ENCODE peak calls at places on chromosome 10, in ten cellular contexts. P is activated naive CD4-positive, alpha-beta T cell; L is HAP-1; Q is HS-27A; N is mucosa of descending colon; X is AG08396; F is heart right ventricle; D is mesendoderm; A is frontal cortex; S is uterus. J is an unnamed sample.

GRCh38 chr10:30188567-30189253 is 129.3 kb upstream of the JCAD start:
- DNase-seq in P (no peak), L (no peak), Q (no peak), N (no peak), X (no peak), F (peak; percentile 21), D (no peak), A (no peak), S (no peak), J (no peak)

GRCh38 chr10:112835933-112836564 is 114.0 kb upstream of the TCF7L2 start:
- DNase-seq in P (no peak), L (no peak), Q (no peak), N (peak; percentile 35), X (peak; percentile 30), F (peak; percentile 33), D (no peak), A (no peak), S (no peak), J (no peak)

GRCh38 chr10:131002031-131002861 is 309.3 kb downstream of the TCERG1L start:
- DNase-seq in P (no peak), L (no peak), Q (no peak), N (no peak), X (no peak), F (no peak), D (no peak), A (no peak), S (no peak), J (no peak)

GRCh38 chr10:133474833-133475734 is 21.3 kb downstream of the SCART1 start:
- DNase-seq in P (no peak), L (no peak), Q (no peak), N (peak; percentile 10), X (no peak), F (no peak), D (no peak), A (no peak), S (no peak), J (no peak)

GRCh38 chr10:111107023-111107422 is 30.2 kb downstream of the ADRA2A start:
- DNase-seq in P (no peak), L (no peak), Q (no peak), N (no peak), X (no peak), F (no peak), D (peak; percentile 45), A (no peak), S (no peak), J (no peak)

GRCh38 chr10:103757531-103758293 is 97.7 kb downstream of the SH3PXD2A start:
- DNase-seq in P (no peak), L (no peak), Q (no peak), N (peak; percentile 45), X (peak; percentile 40), F (peak; percentile 67), D (peak; percentile 79), A (no peak), S (no peak), J (peak; percentile 6)

GRCh38 chr10:88379575-88379974 is 203.5 kb downstream of the RNLS start:
- DNase-seq in P (no peak), L (no peak), Q (no peak), N (peak; percentile 70), X (peak; percentile 16), F (no peak), D (no peak), A (no peak), S (peak; percentile 22), J (no peak)

GRCh38 chr10:80132299-80133139 is at the start of gene PLAC9:
- DNase-seq in P (no peak), L (peak; percentile 19), Q (no peak), N (no peak), X (peak; percentile 73), F (peak; percentile 62), D (peak; percentile 54), A (no peak), S (no peak), J (no peak)

GRCh38 chr10:78196964-78197363 is 163.3 kb downstream of the RPS24 start:
- DNase-seq in P (no peak), L (no peak), Q (no peak), N (no peak), X (peak; percentile 83), F (no peak), D (no peak), A (no peak), S (no peak), J (no peak)

GRCh38 chr10:78806805-78807221 is 262.0 kb upstream of the ZMIZ1 start:
- DNase-seq in P (no peak), L (no peak), Q (no peak), N (no peak), X (no peak), F (no peak), D (peak; percentile 55), A (no peak), S (no peak), J (no peak)

GRCh38 chr10:64528294-64529002 is 1007.2 kb downstream of the REEP3 start:
- DNase-seq in P (no peak), L (no peak), Q (no peak), N (no peak), X (no peak), F (no peak), D (no peak), A (no peak), S (no peak), J (no peak)

GRCh38 chr10:4824791-4825310 is 1.2 kb upstream of the AKR1E2 start:
- DNase-seq in P (no peak), L (no peak), Q (no peak), N (no peak), X (no peak), F (no peak), D (no peak), A (no peak), S (no peak), J (no peak)

GRCh38 chr10:30358206-30358605 is 9.1 kb upstream of the MTPAP start:
- DNase-seq in P (no peak), L (no peak), Q (no peak), N (no peak), X (no peak), F (no peak), D (no peak), A (no peak), S (no peak), J (no peak)

GRCh38 chr10:101939273-101939635 is 95.7 kb upstream of the KCNIP2 start:
- DNase-seq in P (no peak), L (no peak), Q (no peak), N (no peak), X (peak; percentile 59), F (no peak), D (no peak), A (no peak), S (no peak), J (no peak)

GRCh38 chr10:13382759-13383753 is 35.0 kb upstream of the SEPHS1 start:
- DNase-seq in P (no peak), L (peak; percentile 10), Q (no peak), N (peak; percentile 88), X (no peak), F (no peak), D (no peak), A (no peak), S (no peak), J (no peak)

J was measured in NCI-H1694.